ENCODE peak calls at places on chromosomes 16 and 17, in eight cellular contexts. A is T1000, Z is brain microvascular endothelial cell, M is NCI-H2029, N is Calu3, J is nephron progenitor cell, R is NCI-H1417, G is amniotic stem cell. X is an unnamed sample.
A peak's percentile ranks its signal among the peaks of the same experiment; 100 is the strongest.

GRCh38 chr17:21815352-21816063 is 123.2 kb downstream of the KCNJ18 start:
- DNase-seq in N (no peak), G (no peak), M (no peak), Z (no peak), J (no peak), A (no peak), R (no peak), X (no peak)

GRCh38 chr16:4511441-4512082 is 27.0 kb downstream of the CDIP1 start:
- DNase-seq in M (no peak), Z (peak; percentile 36), R (peak; percentile 44), J (peak; percentile 70), G (no peak), A (no peak), N (peak; percentile 73), X (peak; percentile 31)

GRCh38 chr16:3194792-3195191 is 6.8 kb downstream of the OR1F1 start:
- DNase-seq in A (no peak), Z (no peak), G (no peak), M (no peak), R (no peak), J (no peak), N (no peak), X (no peak)

GRCh38 chr17:81434079-81434478 is 38.8 kb downstream of the BAHCC1 start:
- DNase-seq in A (peak; percentile 32), Z (no peak), N (no peak), M (no peak), J (no peak), R (no peak), G (no peak), X (no peak)

GRCh38 chr16:30997000-30997886 is 12.2 kb downstream of the HSD3B7 start:
- DNase-seq in G (no peak), R (no peak), N (peak; percentile 79), Z (peak; percentile 64), J (peak; percentile 83), A (peak; percentile 56), M (peak; percentile 36), X (peak; percentile 69)

GRCh38 chr16:86496262-86496928 is 13.9 kb upstream of the FOXF1 start:
- DNase-seq in R (no peak), J (no peak), Z (no peak), N (no peak), A (no peak), G (no peak), M (no peak), X (no peak)

GRCh38 chr16:54342966-54343365 is 56.4 kb upstream of the IRX3 start:
- DNase-seq in M (no peak), G (no peak), R (no peak), J (no peak), Z (peak; percentile 6), N (no peak), A (no peak), X (no peak)

GRCh38 chr17:44900894-44901293 is 1.6 kb upstream of the EFTUD2 start:
- DNase-seq in Z (peak; percentile 64), J (no peak), R (no peak), N (no peak), A (peak; percentile 46), M (peak; percentile 38), G (peak; percentile 17), X (no peak)

GRCh38 chr17:58265902-58266875 is 14.5 kb downstream of the MPO start:
- DNase-seq in A (no peak), J (no peak), R (no peak), G (no peak), M (no peak), N (no peak), Z (no peak), X (no peak)

GRCh38 chr17:3911271-3912053 is 4.8 kb downstream of the P2RX1 start:
- DNase-seq in R (peak; percentile 52), M (no peak), Z (no peak), N (no peak), J (no peak), A (no peak), G (no peak), X (no peak)

GRCh38 chr17:10756604-10757003 is 26.8 kb upstream of the TMEM220 start:
- DNase-seq in N (no peak), J (no peak), R (no peak), Z (no peak), M (no peak), A (no peak), G (no peak), X (no peak)

GRCh38 chr16:30434852-30435251 is 5.0 kb upstream of the DCTPP1 start:
- DNase-seq in J (no peak), M (no peak), G (no peak), R (no peak), Z (no peak), A (no peak), N (no peak), X (no peak)

GRCh38 chr17:66518677-66519076 is 216.3 kb downstream of the PRKCA start:
- DNase-seq in M (no peak), Z (no peak), G (no peak), R (peak; percentile 21), J (no peak), A (no peak), N (no peak), X (no peak)

GRCh38 chr16:56364865-56365264 is 60.5 kb downstream of the AMFR start:
- DNase-seq in Z (no peak), G (no peak), J (no peak), M (no peak), N (no peak), R (no peak), A (no peak), X (no peak)